ENCODE peak calls at places on chromosomes 16 and 17, in five cellular contexts. P is uterus; A is RWPE1; I is activated CD4-positive, alpha-beta T cell treated with anti-CD3 and anti-CD28 coated beads, Interleukin-2, amount 50 U/mL, for 48 hours; N is HuH-7. U is an unnamed sample.

GRCh38 chr17:82013341-82013740 is 9.3 kb downstream of the CENPX start:
- DNase-seq in P (no peak), A (no peak), I (no peak), N (no peak), U (no peak)

GRCh38 chr17:49495842-49496182 is 719 bp downstream of the NGFR start:
- DNase-seq in P (no peak), A (no peak), I (peak), N (no peak), U (no peak)

GRCh38 chr16:13427943-13428342 is 492.0 kb upstream of the ERCC4 start:
- DNase-seq in P (no peak), A (no peak), I (no peak), N (no peak), U (no peak)

GRCh38 chr17:15395091-15395490 is 53.7 kb upstream of the TEKT3 start:
- DNase-seq in P (no peak), A (no peak), I (no peak), N (no peak), U (no peak)

GRCh38 chr17:6105608-6106007 is 35.4 kb downstream of the WSCD1 start:
- DNase-seq in P (no peak), A (no peak), I (no peak), N (no peak), U (no peak)

GRCh38 chr17:33204701-33205100 is 88.4 kb downstream of the ASIC2 start:
- DNase-seq in P (no peak), A (no peak), I (no peak), N (no peak), U (no peak)

GRCh38 chr17:74513987-74514631 is 17.2 kb downstream of the CD300LB start:
- DNase-seq in P (no peak), A (peak), I (peak), N (no peak), U (peak)

GRCh38 chr17:304461-304860 is 48.1 kb downstream of the RPH3AL start:
- DNase-seq in P (peak), A (no peak), I (no peak), N (no peak), U (no peak)

GRCh38 chr16:68902376-68903345 is 59.3 kb downstream of the TANGO6 start:
- DNase-seq in P (no peak), A (peak), I (no peak), N (peak), U (no peak)

GRCh38 chr16:85080923-85081498 is 31.3 kb downstream of the CIBAR2 start:
- DNase-seq in P (no peak), A (no peak), I (no peak), N (no peak), U (no peak)

GRCh38 chr17:21213005-21213404 is 956 bp downstream of the TMEM11 start:
- DNase-seq in P (no peak), A (no peak), I (no peak), N (no peak), U (no peak)

GRCh38 chr17:74467221-74467951 is 952 bp downstream of the CD300A start:
- DNase-seq in P (no peak), A (no peak), I (peak), N (no peak), U (no peak)

GRCh38 chr16:70753694-70754325 is 47.1 kb downstream of the VAC14 start:
- DNase-seq in P (no peak), A (no peak), I (no peak), N (no peak), U (no peak)

GRCh38 chr16:13902677-13903076 is 17.3 kb upstream of the ERCC4 start:
- DNase-seq in P (no peak), A (no peak), I (no peak), N (no peak), U (no peak)

GRCh38 chr17:81386646-81387234 is 8.5 kb upstream of the BAHCC1 start:
- DNase-seq in P (peak), A (no peak), I (no peak), N (no peak), U (no peak)

GRCh38 chr17:17809527-17810373 is 27.0 kb downstream of the SREBF1 start:
- DNase-seq in P (peak), A (no peak), I (no peak), N (no peak), U (no peak)

GRCh38 chr17:2264023-2264860 is 39.3 kb downstream of the SMG6 start:
- DNase-seq in P (no peak), A (no peak), I (no peak), N (no peak), U (no peak)

GRCh38 chr17:82444941-82445521 is 5.5 kb downstream of the CYBC1 start:
- DNase-seq in P (no peak), A (no peak), I (no peak), N (no peak), U (no peak)

GRCh38 chr17:64498308-64499203 is 1.7 kb upstream of the POLG2 start:
- DNase-seq in P (no peak), A (no peak), I (no peak), N (no peak), U (no peak)

GRCh38 chr17:18626152-18626870 is 17.9 kb downstream of the TBC1D28 start:
- DNase-seq in P (no peak), A (no peak), I (no peak), N (no peak), U (no peak)

GRCh38 chr17:68383443-68384321 is 73.6 kb downstream of the WIPI1 start:
- DNase-seq in P (peak), A (no peak), I (no peak), N (no peak), U (peak)

GRCh38 chr16:19948186-19949104 is 63.8 kb upstream of the GPRC5B start:
- DNase-seq in P (no peak), A (no peak), I (no peak), N (no peak), U (no peak)

GRCh38 chr16:29825145-29826044 is 5.1 kb downstream of the MVP start:
- DNase-seq in P (peak), A (peak), I (peak), N (no peak), U (no peak)

GRCh38 chr17:36978810-36979584 is 30.2 kb downstream of the AATF start:
- DNase-seq in P (no peak), A (peak), I (no peak), N (no peak), U (no peak)

GRCh38 chr17:20172378-20172775 is 163.2 kb downstream of the SPECC1 start:
- DNase-seq in P (no peak), A (no peak), I (no peak), N (no peak), U (no peak)

GRCh38 chr16:23222929-23223328 is 40.4 kb downstream of the SCNN1G start:
- DNase-seq in P (no peak), A (no peak), I (no peak), N (no peak), U (no peak)

GRCh38 chr16:27218756-27219155 is 15.4 kb downstream of the KDM8 start:
- DNase-seq in P (no peak), A (no peak), I (no peak), N (no peak), U (no peak)

GRCh38 chr17:82039695-82040299 is 2.3 kb upstream of the DCXR start:
- DNase-seq in P (no peak), A (no peak), I (no peak), N (no peak), U (no peak)

GRCh38 chr17:65559802-65560627 is 1.4 kb downstream of the AXIN2 start:
- DNase-seq in P (peak), A (no peak), I (peak), N (peak), U (no peak)

GRCh38 chr16:70805380-70805779 is 4.4 kb upstream of the VAC14 start:
- DNase-seq in P (no peak), A (no peak), I (no peak), N (no peak), U (no peak)

GRCh38 chr16:85575910-85576309 is 37.2 kb upstream of the GSE1 start:
- DNase-seq in P (no peak), A (no peak), I (no peak), N (no peak), U (no peak)

GRCh38 chr17:14739656-14740431 is 439.0 kb downstream of the HS3ST3B1 start:
- DNase-seq in P (no peak), A (no peak), I (no peak), N (no peak), U (no peak)

GRCh38 chr17:2792541-2793169 is 3.6 kb upstream of the RAP1GAP2 start:
- DNase-seq in P (no peak), A (no peak), I (peak), N (no peak), U (no peak)

GRCh38 chr16:10979717-10980601 is 35.6 kb downstream of the CLEC16A start:
- DNase-seq in P (peak), A (peak), I (no peak), N (no peak), U (no peak)

U was measured in HL-60.